ENCODE peak calls at places on chromosomes 12 and 14, in nine cellular contexts. U, J, R, W, S, V, O, D and H are unnamed samples.

GRCh38 chr12:105671720-105672119 is 341.2 kb downstream of the C12orf75 start:
- DNase-seq in U (no peak), J (no peak), R (no peak), W (no peak), S (no peak), V (no peak), O (no peak), D (no peak), H (no peak)

GRCh38 chr12:69239286-69239921 is at the start of gene CPSF6:
- DNase-seq in U (peak; percentile 94), J (peak; percentile 93), R (peak; percentile 99), W (peak; percentile 97), S (peak; percentile 88), V (peak; percentile 89), O (peak; percentile 98), D (peak; percentile 97), H (peak; percentile 99)

GRCh38 chr14:95220663-95221231 is 63.4 kb upstream of the DICER1 start:
- DNase-seq in U (no peak), J (peak; percentile 19), R (peak; percentile 23), W (peak; percentile 17), S (peak; percentile 52), V (peak; percentile 15), O (no peak), D (no peak), H (no peak)

GRCh38 chr12:12801649-12802048 is 11.5 kb upstream of the DDX47 start:
- DNase-seq in U (no peak), J (no peak), R (no peak), W (no peak), S (no peak), V (no peak), O (no peak), D (no peak), H (no peak)

GRCh38 chr12:52234226-52234810 is 1.3 kb downstream of the KRT7 start:
- DNase-seq in U (no peak), J (no peak), R (peak; percentile 70), W (peak; percentile 13), S (no peak), V (no peak), O (no peak), D (no peak), H (no peak)

GRCh38 chr12:32679091-32679909 is at the start of gene DNM1L:
- DNase-seq in U (peak; percentile 92), J (peak; percentile 96), R (peak; percentile 98), W (peak; percentile 99), S (peak; percentile 92), V (peak; percentile 96), O (peak; percentile 97), D (peak; percentile 91), H (peak; percentile 96)

GRCh38 chr12:8154526-8154925 is 2.3 kb upstream of the ZNF705A start:
- DNase-seq in U (no peak), J (no peak), R (no peak), W (no peak), S (no peak), V (peak; percentile 43), O (no peak), D (no peak), H (no peak)

GRCh38 chr12:99045158-99045557 is 400.1 kb downstream of the APAF1 start:
- DNase-seq in U (no peak), J (no peak), R (no peak), W (no peak), S (no peak), V (no peak), O (no peak), D (no peak), H (no peak)

GRCh38 chr14:42523656-42524055 is 917.0 kb downstream of the LRFN5 start:
- DNase-seq in U (no peak), J (no peak), R (no peak), W (no peak), S (no peak), V (peak; percentile 74), O (no peak), D (no peak), H (no peak)

GRCh38 chr14:57884175-57884574 is 18.3 kb upstream of the SLC35F4 start:
- DNase-seq in U (no peak), J (peak; percentile 32), R (no peak), W (no peak), S (no peak), V (no peak), O (no peak), D (no peak), H (no peak)

GRCh38 chr14:101584049-101584859 is 23.0 kb downstream of the DIO3 start:
- DNase-seq in U (no peak), J (no peak), R (peak; percentile 70), W (peak; percentile 26), S (no peak), V (no peak), O (no peak), D (peak; percentile 87), H (peak; percentile 7)

GRCh38 chr12:47276253-47277070 is 196.7 kb upstream of the AMIGO2 start:
- DNase-seq in U (no peak), J (peak; percentile 78), R (no peak), W (no peak), S (no peak), V (peak; percentile 72), O (no peak), D (no peak), H (no peak)

GRCh38 chr12:1519642-1520041 is 74.7 kb downstream of the FBXL14 start:
- DNase-seq in U (no peak), J (no peak), R (peak; percentile 58), W (no peak), S (no peak), V (no peak), O (peak; percentile 38), D (no peak), H (no peak)

DNA sequence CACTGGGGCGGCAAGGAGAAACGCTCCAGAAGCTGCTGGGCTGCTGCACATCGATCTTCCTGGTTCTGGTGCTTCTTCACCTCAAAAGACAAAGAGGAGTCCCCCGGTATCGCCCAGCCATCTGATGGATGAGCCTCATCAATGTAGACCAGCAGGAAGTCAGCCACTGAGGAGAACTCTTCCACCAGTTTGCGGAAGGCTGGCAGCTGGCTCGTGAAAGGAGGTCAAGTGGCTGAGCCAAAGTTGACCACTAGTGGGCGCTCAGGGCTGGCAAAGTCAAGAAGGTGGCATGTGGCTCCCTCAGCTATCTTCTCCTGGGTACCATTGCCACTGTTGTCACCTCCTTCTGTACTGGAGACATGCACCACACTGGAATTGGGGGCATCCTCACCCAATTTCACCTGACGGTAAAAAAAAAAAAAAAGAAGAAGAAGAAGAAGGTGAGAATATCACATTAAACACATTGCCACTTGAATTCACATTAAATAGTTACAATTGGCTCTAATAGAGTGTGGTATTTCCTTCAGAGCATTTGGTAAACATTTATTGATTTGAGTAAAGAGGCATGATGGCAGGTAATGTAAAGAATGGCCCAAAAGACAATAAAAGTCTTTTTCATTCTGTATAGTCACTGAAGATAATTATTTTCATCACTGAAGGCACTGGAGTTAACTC is 8.3 kb downstream of the DIO2 start:
- DNase-seq in U (no peak), J (peak; percentile 15), R (no peak), W (peak; percentile 81), S (no peak), V (no peak), O (no peak), D (no peak), H (peak; percentile 62)
- TF ChIP-seq CTCF in U (no peak), J (peak; percentile 43), R (no peak), W (peak; percentile 76), S (peak; percentile 58), V (no peak), O (peak; percentile 34), D (peak; percentile 14), H (peak; percentile 61)

DNA sequence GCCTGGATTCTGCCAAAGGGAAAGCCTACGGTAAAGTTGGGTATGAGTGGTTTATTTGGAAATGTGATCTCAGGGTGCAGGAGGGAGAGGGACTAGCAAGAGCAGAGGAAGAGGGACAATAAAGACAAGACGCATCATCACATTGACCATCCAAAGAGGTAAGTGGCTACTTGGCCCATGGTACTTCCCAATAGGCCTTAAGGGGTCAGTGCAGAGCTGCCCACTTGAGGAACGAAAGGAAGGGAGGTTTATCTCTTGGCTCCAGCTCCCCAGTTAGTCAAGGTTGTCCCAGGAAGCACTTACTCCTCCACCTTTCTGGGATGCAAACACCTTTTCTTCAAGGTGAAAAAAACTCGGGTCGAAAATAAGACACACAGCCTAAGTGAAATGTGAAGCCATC is 323.9 kb downstream of the TMEM132D start:
- DNase-seq in U (no peak), J (no peak), R (no peak), W (peak; percentile 1), S (no peak), V (no peak), O (no peak), D (no peak), H (no peak)
- TF ChIP-seq CTCF in U (no peak), J (no peak), R (no peak), W (no peak), S (no peak), V (no peak), O (no peak), D (no peak), H (no peak)

DNA sequence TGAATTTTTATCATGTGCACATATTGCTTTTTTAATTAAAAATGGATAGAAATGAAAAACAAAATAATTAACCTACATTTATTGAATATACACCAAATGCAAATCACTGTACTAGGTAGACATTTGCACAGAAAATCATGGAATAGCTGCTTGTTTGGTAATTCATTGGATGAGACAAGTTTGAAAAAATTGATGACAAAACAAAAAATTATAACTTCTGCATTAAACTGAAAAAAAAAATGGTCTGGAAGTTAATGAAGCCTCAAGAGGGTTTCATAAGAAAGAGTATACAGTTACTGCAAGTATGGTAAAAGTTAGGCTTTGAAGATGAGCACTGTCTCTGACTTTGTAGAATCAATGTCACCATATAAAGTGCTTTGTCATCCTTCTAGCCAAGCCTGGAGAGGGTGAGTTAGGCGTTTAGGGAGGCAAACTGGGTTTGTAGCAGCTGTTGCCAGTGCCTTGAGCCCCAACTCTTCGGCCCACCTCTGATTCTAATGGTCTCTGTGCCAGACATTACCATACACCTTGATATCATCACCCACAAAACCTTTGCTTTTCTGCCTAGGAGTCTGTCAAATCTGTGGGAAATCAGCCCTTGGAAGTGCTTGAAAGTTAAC is 291.1 kb upstream of the CLEC14A start:
- DNase-seq in U (no peak), J (no peak), R (no peak), W (no peak), S (no peak), V (no peak), O (no peak), D (no peak), H (no peak)
- TF ChIP-seq CTCF in U (no peak), J (no peak), R (no peak), W (no peak), S (no peak), V (no peak), O (no peak), D (no peak), H (no peak)

GRCh38 chr14:65922166-65922565 is 509.6 kb downstream of the FUT8 start:
- DNase-seq in U (no peak), J (no peak), R (no peak), W (no peak), S (no peak), V (no peak), O (no peak), D (no peak), H (no peak)

GRCh38 chr14:65926504-65926903 is 514.0 kb downstream of the FUT8 start:
- DNase-seq in U (no peak), J (no peak), R (no peak), W (peak; percentile 76), S (no peak), V (no peak), O (no peak), D (no peak), H (no peak)

GRCh38 chr14:65927871-65928270 is 515.3 kb downstream of the FUT8 start:
- DNase-seq in U (no peak), J (no peak), R (no peak), W (peak; percentile 54), S (no peak), V (no peak), O (no peak), D (no peak), H (no peak)

GRCh38 chr14:65928995-65929394 is 516.5 kb downstream of the FUT8 start:
- DNase-seq in U (no peak), J (no peak), R (no peak), W (no peak), S (no peak), V (no peak), O (no peak), D (no peak), H (no peak)

GRCh38 chr14:65926935-65927700 is 514.6 kb downstream of the FUT8 start:
- DNase-seq in U (no peak), J (no peak), R (no peak), W (no peak), S (no peak), V (no peak), O (no peak), D (no peak), H (no peak)
- TF ChIP-seq CTCF in U (no peak), J (no peak), R (no peak), W (no peak), S (no peak), V (no peak), O (no peak), D (no peak), H (no peak)